ENCODE peak calls at places on chromosome 17, in six cellular contexts. L is NCI-H1105; W is COLO829; A is nephron progenitor cell; G is activated T-helper 1 cell treated with anti-CD3 and anti-CD28 coated beads, Interleukin-12 subunit alpha, Interleukin-12 subunit beta, Interleukin-2, Interleukin-4 antibody, amounts not matched to agents 30 ng/mL and 10 ng/mL and 1 ng/mL, durations not matched to agents 14 hours and 24 hours and 36 hours; P is AG09309. I is an unnamed sample.

GRCh38 chr17:13590441-13590840 is 11.3 kb downstream of the HS3ST3A1 start:
- DNase-seq in L (no peak), W (no peak), A (no peak), G (no peak), P (no peak), I (no peak)

GRCh38 chr17:17682737-17683675 is 1.7 kb downstream of the RAI1 start:
- DNase-seq in L (peak), W (no peak), A (peak), G (peak), P (peak), I (peak)

GRCh38 chr17:69961488-69962145 is 113.4 kb upstream of the KCNJ16 start:
- DNase-seq in L (peak), W (no peak), A (peak), G (no peak), P (no peak), I (no peak)

GRCh38 chr17:72184805-72185204 is 64.0 kb downstream of the SOX9 start:
- DNase-seq in L (no peak), W (no peak), A (no peak), G (no peak), P (no peak), I (no peak)

GRCh38 chr17:4161179-4161559 is 18.2 kb downstream of the CYB5D2 start:
- DNase-seq in L (no peak), W (no peak), A (no peak), G (no peak), P (peak), I (no peak)

GRCh38 chr17:67546578-67547527 is 169.8 kb downstream of the PITPNC1 start:
- DNase-seq in L (no peak), W (no peak), A (no peak), G (no peak), P (peak), I (no peak)

GRCh38 chr17:74972107-74972972 is at the start of gene HID1:
- DNase-seq in L (peak), W (peak), A (peak), G (peak), P (no peak), I (peak)

GRCh38 chr17:7589204-7589868 is 558 bp downstream of the SOX15 start:
- DNase-seq in L (peak), W (no peak), A (peak), G (peak), P (peak), I (no peak)

GRCh38 chr17:36183811-36184765 is 7.7 kb upstream of the TBC1D3B start:
- DNase-seq in L (no peak), W (no peak), A (no peak), G (no peak), P (no peak), I (no peak)

GRCh38 chr17:82160081-82160480 is 52.6 kb downstream of the CCDC57 start:
- DNase-seq in L (no peak), W (no peak), A (no peak), G (no peak), P (no peak), I (no peak)

GRCh38 chr17:81398170-81398854 is 3.1 kb downstream of the BAHCC1 start:
- DNase-seq in L (peak), W (no peak), A (peak), G (no peak), P (no peak), I (no peak)

GRCh38 chr17:13477180-13477611 is 124.5 kb downstream of the HS3ST3A1 start:
- DNase-seq in L (no peak), W (no peak), A (no peak), G (no peak), P (peak), I (no peak)

I was measured in stimulated activated CD4-positive, alpha-beta T cell treated with anti-CD3 and anti-CD28 coated beads, Interleukin-1b, Interleukin-23, amount 100 ng/mL, for 1 hour.